ENCODE peak calls at places on chromosomes 13 and 19, in nine cellular contexts. E is kidney epithelial cell, X is AG04450, J is BE2C, P is BJ, H is foreskin keratinocyte, D is GM12865, T is fibroblast of the aortic adventitia, L is suprapubic skin. Y is an unnamed sample.

GRCh38 chr19:10096615-10096963 is 5.9 kb downstream of the ANGPTL6 start:
- DNase-seq in E (no peak), X (no peak), J (no peak), P (no peak), H (no peak), D (no peak), T (no peak), L (peak; percentile 85), Y (no peak)

GRCh38 chr19:43639507-43640423 is at the start of gene CADM4:
- DNase-seq in E (no peak), X (no peak), J (peak; percentile 36), P (no peak), H (no peak), D (no peak), T (no peak), L (no peak), Y (peak; percentile 49)

GRCh38 chr13:74443623-74444022 is 309.4 kb upstream of the KLF12 start:
- DNase-seq in E (peak; percentile 38), X (peak; percentile 60), J (no peak), P (peak; percentile 47), H (peak; percentile 79), D (no peak), T (peak; percentile 95), L (no peak), Y (no peak)

GRCh38 chr13:24124789-24125476 is 35.6 kb upstream of the SPATA13 start:
- DNase-seq in E (no peak), X (no peak), J (no peak), P (no peak), H (no peak), D (peak; percentile 70), T (no peak), L (no peak), Y (no peak)

GRCh38 chr19:33449799-33450198 is 71.8 kb downstream of the PEPD start:
- DNase-seq in E (no peak), X (no peak), J (no peak), P (no peak), H (no peak), D (no peak), T (no peak), L (no peak), Y (no peak)

GRCh38 chr13:35771898-35772297 is 295.4 kb upstream of the MAB21L1 start:
- DNase-seq in E (peak; percentile 93), X (peak; percentile 79), J (no peak), P (peak; percentile 88), H (peak; percentile 72), D (no peak), T (peak; percentile 73), L (no peak), Y (peak; percentile 41)

GRCh38 chr13:98570929-98571372 is 6.0 kb downstream of the STK24 start:
- DNase-seq in E (peak; percentile 79), X (no peak), J (no peak), P (no peak), H (peak; percentile 64), D (peak; percentile 93), T (no peak), L (no peak), Y (no peak)

GRCh38 chr13:100382787-100383186 is 205.8 kb downstream of the GGACT start:
- DNase-seq in E (no peak), X (no peak), J (no peak), P (no peak), H (peak; percentile 4), D (no peak), T (peak; percentile 41), L (no peak), Y (no peak)

GRCh38 chr13:76829572-76830327 is 56.5 kb downstream of the KCTD12 start:
- DNase-seq in E (no peak), X (no peak), J (no peak), P (no peak), H (no peak), D (no peak), T (peak; percentile 43), L (no peak), Y (no peak)

GRCh38 chr19:32651729-32652140 is 23.2 kb downstream of the ANKRD27 start:
- DNase-seq in E (no peak), X (no peak), J (peak; percentile 33), P (no peak), H (no peak), D (no peak), T (no peak), L (no peak), Y (no peak)

GRCh38 chr13:41244555-41244954 is 18.8 kb downstream of the MTRF1 start:
- DNase-seq in E (no peak), X (no peak), J (no peak), P (no peak), H (no peak), D (no peak), T (no peak), L (no peak), Y (no peak)

GRCh38 chr13:33229446-33230177 is 55.9 kb downstream of the STARD13 start:
- DNase-seq in E (no peak), X (no peak), J (peak; percentile 66), P (peak; percentile 72), H (no peak), D (no peak), T (no peak), L (no peak), Y (no peak)

GRCh38 chr19:10271543-10272086 is 695 bp downstream of the ICAM1 start:
- DNase-seq in E (no peak), X (no peak), J (no peak), P (no peak), H (no peak), D (peak; percentile 92), T (peak; percentile 37), L (no peak), Y (no peak)

GRCh38 chr19:18342090-18342632 is 1.8 kb downstream of the PGPEP1 start:
- DNase-seq in E (no peak), X (no peak), J (no peak), P (no peak), H (no peak), D (no peak), T (no peak), L (no peak), Y (no peak)

GRCh38 chr19:18338471-18339001 is 1.9 kb upstream of the PGPEP1 start:
- DNase-seq in E (no peak), X (no peak), J (no peak), P (no peak), H (no peak), D (no peak), T (peak; percentile 39), L (no peak), Y (no peak)

GRCh38 chr19:18340990-18341868 is 831 bp downstream of the PGPEP1 start:
- DNase-seq in E (no peak), X (no peak), J (no peak), P (no peak), H (no peak), D (peak; percentile 80), T (peak; percentile 23), L (peak; percentile 77), Y (no peak)

GRCh38 chr19:18340237-18340989 is at the start of gene PGPEP1:
- DNase-seq in E (no peak), X (no peak), J (peak; percentile 89), P (no peak), H (no peak), D (peak; percentile 80), T (peak; percentile 49), L (no peak), Y (peak; percentile 66)

GRCh38 chr19:18339703-18340102 is 695 bp upstream of the PGPEP1 start:
- DNase-seq in E (no peak), X (no peak), J (no peak), P (no peak), H (no peak), D (peak; percentile 41), T (peak; percentile 26), L (no peak), Y (no peak)
- TF ChIP-seq CTCF in E (peak; percentile 29), X (peak; percentile 46), J (peak; percentile 36), P (peak; percentile 26), H (peak; percentile 26), D (peak; percentile 27), T (peak; percentile 29), L (no peak), Y (no peak)

GRCh38 chr19:6279620-6279930 is 200 bp downstream of the MLLT1 start:
- DNase-seq in E (no peak), X (no peak), J (no peak), P (no peak), H (no peak), D (no peak), T (no peak), L (no peak), Y (no peak)

GRCh38 chr19:6278051-6278450 is 1.7 kb downstream of the MLLT1 start:
- DNase-seq in E (no peak), X (no peak), J (no peak), P (no peak), H (no peak), D (no peak), T (no peak), L (no peak), Y (no peak)

GRCh38 chr19:6276447-6276846 is 3.3 kb downstream of the MLLT1 start:
- DNase-seq in E (no peak), X (no peak), J (no peak), P (peak; percentile 75), H (no peak), D (no peak), T (peak; percentile 94), L (peak; percentile 91), Y (no peak)

GRCh38 chr19:6278740-6279619 is 795 bp downstream of the MLLT1 start:
- DNase-seq in E (no peak), X (no peak), J (no peak), P (no peak), H (no peak), D (peak; percentile 17), T (no peak), L (no peak), Y (no peak)

DNA sequence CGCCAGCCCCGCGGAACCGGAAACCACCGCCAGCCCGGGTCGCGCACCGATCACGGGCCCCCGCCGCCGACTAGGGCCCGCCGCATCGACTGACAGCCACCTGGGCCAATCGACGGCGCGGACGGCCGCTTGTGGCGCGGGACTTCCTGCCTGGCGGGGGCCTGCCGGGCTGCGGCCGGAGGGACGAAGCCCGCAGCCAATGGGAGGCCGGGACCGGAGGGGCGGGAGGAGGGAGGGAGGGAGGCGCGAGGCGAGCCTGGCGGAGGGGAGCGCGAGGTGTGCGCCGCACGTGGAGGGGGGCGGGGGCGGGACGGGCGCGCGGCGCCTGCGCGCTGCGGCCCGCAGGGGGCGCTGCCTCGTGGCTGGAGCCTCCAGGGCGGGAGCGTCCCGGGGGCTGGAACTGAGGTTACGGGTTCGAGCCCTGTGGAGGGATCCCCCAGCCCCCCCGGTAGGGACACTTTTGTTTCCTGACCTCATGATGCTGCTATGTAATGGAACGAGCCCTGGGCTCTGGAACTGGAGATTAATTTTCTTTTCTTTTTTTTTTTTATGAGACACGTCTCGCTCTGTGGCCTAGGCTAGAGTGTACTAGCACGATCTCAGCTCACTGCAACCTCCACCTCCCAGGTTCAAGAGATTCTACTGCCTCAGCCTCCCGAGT is at the start of gene MLLT1:
- DNase-seq in E (peak; percentile 69), X (peak; percentile 93), J (peak; percentile 97), P (peak; percentile 74), H (peak; percentile 83), D (peak; percentile 99), T (peak; percentile 96), L (peak; percentile 97), Y (peak; percentile 97)
- TF ChIP-seq CTCF in E (peak; percentile 33), X (peak; percentile 52), J (peak; percentile 47), P (peak; percentile 54), H (peak; percentile 77), D (peak; percentile 79), T (peak; percentile 58), L (peak; percentile 49), Y (peak; percentile 74)

GRCh38 chr13:106505295-106505694 is 30.2 kb downstream of the EFNB2 start:
- DNase-seq in E (no peak), X (no peak), J (no peak), P (no peak), H (no peak), D (no peak), T (no peak), L (no peak), Y (no peak)
- TF ChIP-seq CTCF in E (no peak), X (no peak), J (no peak), P (no peak), H (no peak), D (no peak), T (no peak), L (no peak), Y (no peak)

GRCh38 chr13:102724923-102725322 is 30.1 kb upstream of the METTL21C start:
- DNase-seq in E (no peak), X (no peak), J (no peak), P (no peak), H (peak; percentile 90), D (peak; percentile 10), T (peak; percentile 87), L (no peak), Y (no peak)
- TF ChIP-seq CTCF in E (peak; percentile 49), X (peak; percentile 36), J (peak; percentile 48), P (peak; percentile 53), H (peak; percentile 89), D (no peak), T (peak; percentile 70), L (peak; percentile 32), Y (peak; percentile 20)

Y was measured in mesothelial cell of epicardium.